ENCODE peak calls at places on chromosomes 4 and X, in five cellular contexts. B is kidney epithelial cell; K is upper lobe of left lung; Q is colonic mucosa; G is CD8-positive, alpha-beta T cell. A is an unnamed sample.

GRCh38 chr4:119648398-119648797 is 19.8 kb upstream of the PDE5A start:
- DNase-seq in G (no peak), K (no peak), B (no peak), Q (no peak), A (no peak)

GRCh38 chr4:158008551-158009218 is 164.1 kb downstream of the GASK1B start:
- DNase-seq in G (no peak), K (no peak), B (no peak), Q (no peak), A (no peak)

GRCh38 chrX:129738466-129739308 is at the start of gene XPNPEP2:
- DNase-seq in Q (peak), G (no peak), K (no peak), B (no peak), A (no peak)

GRCh38 chr4:7608043-7608442 is 173.3 kb upstream of the PSAPL1 start:
- DNase-seq in Q (no peak), B (no peak), K (no peak), G (no peak), A (no peak)

GRCh38 chr4:110753461-110753860 is 130.6 kb upstream of the PITX2 start:
- DNase-seq in K (no peak), Q (no peak), B (no peak), G (no peak), A (no peak)

GRCh38 chr4:89164400-89164799 is 53.1 kb downstream of the TIGD2 start:
- DNase-seq in K (no peak), B (no peak), G (no peak), Q (no peak), A (no peak)

GRCh38 chr4:84258905-84259830 is 239.9 kb downstream of the NKX6-1 start:
- DNase-seq in Q (no peak), K (no peak), G (no peak), B (no peak), A (no peak)

GRCh38 chr4:140944539-140944938 is 188.4 kb upstream of the TBC1D9 start:
- DNase-seq in K (no peak), B (no peak), Q (no peak), G (no peak), A (no peak)

GRCh38 chrX:139890991-139891700 is 41.7 kb downstream of the ATP11C start:
- DNase-seq in B (peak), K (no peak), Q (no peak), G (no peak), A (no peak)

GRCh38 chr4:30825008-30825765 is 105.0 kb downstream of the PCDH7 start:
- DNase-seq in B (no peak), K (no peak), G (no peak), Q (no peak), A (no peak)

GRCh38 chr4:102252171-102252570 is 93.1 kb downstream of the SLC39A8 start:
- DNase-seq in B (no peak), K (no peak), G (no peak), Q (no peak), A (no peak)

GRCh38 chrX:45070116-45071007 is 130.3 kb downstream of the DIPK2B start:
- DNase-seq in Q (peak), G (no peak), B (peak), K (no peak), A (peak)

GRCh38 chrX:101385795-101386541 is at the start of gene BTK:
- DNase-seq in B (no peak), K (peak), G (no peak), Q (no peak), A (no peak)

GRCh38 chr4:41532880-41533279 is 5.1 kb upstream of the LIMCH1 start:
- DNase-seq in B (no peak), Q (no peak), G (no peak), K (no peak), A (no peak)

GRCh38 chr4:23775694-23776093 is 114.2 kb downstream of the PPARGC1A start:
- DNase-seq in K (peak), B (no peak), G (no peak), Q (peak), A (no peak)

GRCh38 chrX:42673411-42673810 is 104.6 kb downstream of the PPP1R2C start:
- DNase-seq in K (no peak), G (no peak), Q (no peak), B (no peak), A (no peak)

GRCh38 chrX:42684062-42684461 is 93.9 kb downstream of the PPP1R2C start:
- DNase-seq in B (no peak), K (no peak), Q (no peak), G (no peak), A (no peak)

GRCh38 chrX:42680651-42681050 is 97.3 kb downstream of the PPP1R2C start:
- DNase-seq in K (no peak), B (no peak), G (no peak), Q (no peak), A (no peak)

GRCh38 chrX:42678133-42678532 is 99.8 kb downstream of the PPP1R2C start:
- DNase-seq in Q (no peak), B (no peak), K (no peak), G (no peak), A (no peak)
- TF ChIP-seq CTCF in Q (no peak), B (no peak), K (no peak), G (no peak), A (peak)

GRCh38 chr4:112453321-112453720 is 62.7 kb downstream of the NEUROG2 start:
- DNase-seq in K (no peak), G (no peak), B (no peak), Q (no peak), A (no peak)
- H3K4me3 ChIP-seq in K (no peak), G (no peak), B (no peak), Q (no peak), A (no peak)

DNA sequence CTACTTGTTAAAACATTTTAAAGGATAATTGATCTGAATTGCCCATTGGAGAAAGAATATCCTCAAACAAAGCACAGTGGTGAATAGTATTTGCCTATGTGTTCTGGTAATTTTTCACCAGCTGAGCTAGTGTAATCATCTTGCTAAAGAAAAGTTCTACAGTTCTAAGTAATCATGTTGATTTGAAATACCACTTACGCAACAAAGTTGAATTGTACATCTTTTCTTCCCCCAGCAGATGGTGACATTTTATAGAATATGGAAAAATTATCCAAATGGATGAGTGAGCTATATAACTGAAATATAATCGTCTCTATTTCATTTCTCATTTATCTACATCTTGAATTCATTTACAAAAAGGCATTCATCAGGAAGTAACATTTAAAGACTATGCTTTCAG is 9.7 kb upstream of the ZNF674 start:
- DNase-seq in K (no peak), B (no peak), Q (no peak), G (no peak), A (no peak)
- TF ChIP-seq CTCF in K (peak), B (no peak), Q (no peak), G (no peak), A (peak)

GRCh38 chrX:97846718-97847237 is 963.1 kb downstream of the RPA4 start:
- DNase-seq in K (no peak), Q (no peak), B (no peak), G (no peak), A (no peak)
- H3K4me3 ChIP-seq in K (no peak), Q (no peak), B (no peak), G (no peak), A (no peak)

GRCh38 chr4:106238819-106239420 is 77.1 kb downstream of the TBCK start:
- DNase-seq in G (no peak), Q (peak), K (no peak), B (peak), A (no peak)
- TF ChIP-seq CTCF in G (peak), Q (peak), K (peak), B (peak), A (peak)

GRCh38 chrX:71053217-71053621 is 14.9 kb downstream of the SNX12 start:
- DNase-seq in Q (peak), K (no peak), G (no peak), B (peak), A (no peak)
- H3K4me3 ChIP-seq in Q (no peak), K (no peak), G (no peak), B (peak), A (no peak)

GRCh38 chr4:71773004-71773403 is 10.9 kb downstream of the GC start:
- DNase-seq in G (no peak), B (no peak), K (no peak), Q (no peak), A (no peak)

GRCh38 chr4:71775449-71775848 is 8.4 kb downstream of the GC start:
- DNase-seq in Q (no peak), B (no peak), G (no peak), K (no peak), A (no peak)

GRCh38 chr4:71774136-71774535 is 9.7 kb downstream of the GC start:
- DNase-seq in Q (no peak), K (no peak), G (no peak), B (no peak), A (no peak)

GRCh38 chr4:71771613-71772012 is 12.3 kb downstream of the GC start:
- DNase-seq in G (no peak), Q (no peak), B (no peak), K (no peak), A (no peak)

DNA sequence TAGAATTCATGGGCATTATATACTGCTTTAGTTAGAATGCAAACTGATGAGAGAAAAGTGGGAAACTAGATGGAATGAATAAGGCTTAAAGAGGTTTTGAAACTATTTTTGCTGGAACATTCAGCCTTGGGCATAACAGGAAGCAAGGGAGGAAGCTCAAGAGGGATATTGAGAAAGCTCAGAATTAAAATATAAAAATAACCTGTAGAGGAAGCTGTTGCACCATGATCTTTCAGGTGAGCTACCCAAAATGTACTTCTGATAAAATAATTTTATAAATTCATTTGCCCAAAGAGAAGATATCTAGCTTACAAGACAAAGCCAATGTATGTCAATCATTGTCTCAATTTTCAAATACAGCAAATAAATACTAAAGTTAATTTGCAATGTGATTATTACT is 11.3 kb downstream of the GC start:
- DNase-seq in K (no peak), G (no peak), B (no peak), Q (no peak), A (no peak)
- TF ChIP-seq CTCF in K (peak), G (no peak), B (no peak), Q (peak), A (no peak)

GRCh38 chr4:86855572-86855971 is 6.4 kb upstream of the SLC10A6 start:
- DNase-seq in Q (no peak), B (peak), G (no peak), K (no peak), A (no peak)

GRCh38 chr4:86857341-86858052 is 8.3 kb upstream of the SLC10A6 start:
- DNase-seq in G (no peak), B (no peak), K (no peak), Q (no peak), A (no peak)

GRCh38 chr4:86848732-86849617 is at the start of gene SLC10A6:
- DNase-seq in G (no peak), B (no peak), Q (no peak), K (no peak), A (no peak)

GRCh38 chr4:86856896-86857295 is 7.7 kb upstream of the SLC10A6 start:
- DNase-seq in G (no peak), Q (no peak), B (no peak), K (no peak), A (no peak)

DNA sequence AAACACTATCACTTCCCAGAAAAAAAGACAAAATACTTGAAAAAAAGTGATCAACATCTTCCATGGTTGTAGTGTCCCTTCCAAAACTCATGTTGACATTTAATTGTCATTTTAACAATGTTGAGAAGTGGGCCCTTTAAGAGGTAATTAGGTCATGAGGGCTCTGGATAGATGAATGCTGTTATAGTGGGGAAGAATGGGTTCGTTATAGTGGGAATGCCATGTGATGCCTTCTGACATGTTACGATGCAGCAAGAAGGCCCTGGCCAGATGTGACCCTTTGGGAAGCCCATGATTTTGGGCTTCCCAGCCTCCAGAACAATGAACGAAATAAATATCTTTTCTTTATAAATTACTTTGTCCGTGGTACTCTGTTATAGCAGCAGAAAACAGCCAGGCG is 4.0 kb upstream of the SLC10A6 start:
- DNase-seq in K (no peak), G (no peak), B (no peak), Q (no peak), A (no peak)
- H3K4me3 ChIP-seq in K (no peak), G (no peak), B (no peak), Q (no peak), A (no peak)

GRCh38 chrX:54439967-54440871 is at the start of gene TSR2:
- DNase-seq in K (peak), G (peak), B (peak), Q (peak), A (peak)
- TF ChIP-seq CTCF in K (no peak), G (no peak), B (peak), Q (no peak), A (peak)